ENCODE peak calls at places on chromosome 10, in six cellular contexts. W is neural crest cell; F is fibroblast of the aortic adventitia; H is activated CD4-positive, alpha-beta T cell treated with anti-CD3 and anti-CD28 coated beads, Interleukin-2, amount 10 ng/mL, durations not matched to agents 7 days and 5 days; C is RWPE1; R is aorta. Y is an unnamed sample.

GRCh38 chr10:1189166-1190051 is 133.2 kb downstream of the WDR37 start:
- DNase-seq in W (no peak), F (no peak), H (no peak), C (no peak), R (no peak), Y (no peak)

GRCh38 chr10:59857921-59858320 is 48.4 kb downstream of the CCDC6 start:
- DNase-seq in W (no peak), F (no peak), H (no peak), C (no peak), R (no peak), Y (no peak)

GRCh38 chr10:124565565-124566221 is 104.1 kb downstream of the LHPP start:
- DNase-seq in W (peak; percentile 25), F (no peak), H (no peak), C (no peak), R (peak; percentile 71), Y (no peak)

GRCh38 chr10:114801411-114801813 is 20.2 kb upstream of the FHIP2A start:
- DNase-seq in W (no peak), F (no peak), H (peak; percentile 59), C (no peak), R (no peak), Y (peak; percentile 68)

GRCh38 chr10:109968954-109969644 is 38.7 kb upstream of the ADD3 start:
- DNase-seq in W (no peak), F (peak; percentile 24), H (no peak), C (no peak), R (no peak), Y (peak; percentile 37)

GRCh38 chr10:67618116-67618515 is 77.9 kb downstream of the CTNNA3 start:
- DNase-seq in W (no peak), F (peak; percentile 7), H (no peak), C (no peak), R (no peak), Y (peak; percentile 76)

GRCh38 chr10:131584286-131584685 is 272.8 kb upstream of the TCERG1L start:
- DNase-seq in W (no peak), F (no peak), H (no peak), C (no peak), R (no peak), Y (no peak)

GRCh38 chr10:78137147-78137546 is 103.5 kb downstream of the RPS24 start:
- DNase-seq in W (no peak), F (no peak), H (no peak), C (no peak), R (no peak), Y (no peak)

GRCh38 chr10:49662169-49662830 is 17.2 kb upstream of the C10orf53 start:
- DNase-seq in W (no peak), F (no peak), H (no peak), C (no peak), R (no peak), Y (no peak)

GRCh38 chr10:131198401-131198800 is 113.1 kb downstream of the TCERG1L start:
- DNase-seq in W (no peak), F (no peak), H (no peak), C (no peak), R (peak; percentile 45), Y (no peak)

GRCh38 chr10:46525177-46525823 is 31.2 kb downstream of the GPRIN2 start:
- DNase-seq in W (no peak), F (peak; percentile 81), H (peak; percentile 27), C (peak; percentile 88), R (no peak), Y (peak; percentile 73)

GRCh38 chr10:69337312-69338132 is 59.2 kb downstream of the HK1 start:
- DNase-seq in W (no peak), F (peak; percentile 82), H (no peak), C (peak; percentile 96), R (no peak), Y (peak; percentile 98)

Y was measured in fibroblast of villous mesenchyme.